ENCODE peak calls at places on chromosomes 1 and 21, in ten cellular contexts. R, M, B, P, W, G, V, H, E and C are unnamed samples.

GRCh38 chr21:46095106-46095719 is 2.7 kb upstream of the COL6A2 start:
- DNase-seq in R (no peak), M (no peak), B (no peak), P (no peak), W (no peak), G (no peak), V (no peak), H (no peak), E (no peak), C (peak)

GRCh38 chr1:223197923-223198627 is 55.0 kb upstream of the TLR5 start:
- DNase-seq in R (no peak), M (no peak), B (no peak), P (no peak), W (no peak), G (no peak), V (no peak), H (no peak), E (no peak), C (no peak)

GRCh38 chr1:224431726-224432125 is 2.9 kb downstream of the WDR26 start:
- DNase-seq in R (no peak), M (no peak), B (no peak), P (no peak), W (no peak), G (no peak), V (no peak), H (no peak), E (no peak), C (no peak)

GRCh38 chr1:12053752-12054548 is 9.2 kb upstream of the TNFRSF8 start:
- DNase-seq in R (peak), M (no peak), B (no peak), P (no peak), W (no peak), G (no peak), V (no peak), H (no peak), E (no peak), C (no peak)

GRCh38 chr1:152347116-152347728 is 12.6 kb downstream of the FLG2 start:
- DNase-seq in R (peak), M (peak), B (peak), P (peak), W (peak), G (peak), V (peak), H (no peak), E (peak), C (no peak)

GRCh38 chr1:229002037-229002436 is 266.8 kb downstream of the RHOU start:
- DNase-seq in R (no peak), M (no peak), B (no peak), P (no peak), W (no peak), G (no peak), V (no peak), H (no peak), E (no peak), C (no peak)

GRCh38 chr21:43834146-43834905 is 30.7 kb upstream of the AGPAT3 start:
- DNase-seq in R (no peak), M (no peak), B (no peak), P (no peak), W (no peak), G (no peak), V (no peak), H (no peak), E (no peak), C (no peak)

GRCh38 chr1:175889044-175889443 is 145.6 kb upstream of the TNR start:
- DNase-seq in R (peak), M (peak), B (no peak), P (no peak), W (no peak), G (no peak), V (peak), H (no peak), E (no peak), C (no peak)

GRCh38 chr1:93614550-93615200 is 67.0 kb downstream of the BCAR3 start:
- DNase-seq in R (no peak), M (no peak), B (no peak), P (no peak), W (no peak), G (no peak), V (no peak), H (no peak), E (no peak), C (peak)

GRCh38 chr1:86972262-86972661 is 57.8 kb downstream of the HS2ST1 start:
- DNase-seq in R (no peak), M (no peak), B (no peak), P (no peak), W (no peak), G (no peak), V (no peak), H (no peak), E (no peak), C (peak)

GRCh38 chr1:7898962-7899361 is 41.7 kb downstream of the TNFRSF9 start:
- DNase-seq in R (no peak), M (no peak), B (no peak), P (no peak), W (no peak), G (no peak), V (no peak), H (no peak), E (no peak), C (no peak)

GRCh38 chr21:41080485-41080884 is 87.5 kb upstream of the BACE2 start:
- DNase-seq in R (no peak), M (no peak), B (no peak), P (no peak), W (no peak), G (no peak), V (no peak), H (no peak), E (no peak), C (no peak)

GRCh38 chr1:224623310-224623714 is 7.2 kb downstream of the CNIH3 start:
- DNase-seq in R (peak), M (peak), B (peak), P (no peak), W (no peak), G (no peak), V (peak), H (no peak), E (peak), C (no peak)

GRCh38 chr1:24080131-24080530 is 31.8 kb downstream of the MYOM3 start:
- DNase-seq in R (no peak), M (no peak), B (no peak), P (no peak), W (no peak), G (no peak), V (no peak), H (no peak), E (no peak), C (no peak)

GRCh38 chr1:156661932-156662587 is 15.1 kb downstream of the NES start:
- DNase-seq in R (peak), M (peak), B (peak), P (no peak), W (no peak), G (no peak), V (peak), H (no peak), E (no peak), C (no peak)

GRCh38 chr1:226100436-226101347 is 38.2 kb downstream of the H3-3A start:
- DNase-seq in R (peak), M (peak), B (no peak), P (peak), W (peak), G (no peak), V (peak), H (peak), E (peak), C (peak)

GRCh38 chr21:30714436-30714835 is 4.1 kb downstream of the KRTAP21-3 start:
- DNase-seq in R (no peak), M (no peak), B (no peak), P (no peak), W (no peak), G (no peak), V (no peak), H (no peak), E (no peak), C (no peak)

GRCh38 chr1:37498872-37499617 is 15.5 kb downstream of the MEAF6 start:
- DNase-seq in R (peak), M (peak), B (peak), P (no peak), W (no peak), G (no peak), V (peak), H (no peak), E (peak), C (peak)

GRCh38 chr1:52727114-52727586 is 897 bp downstream of the ZYG11B start:
- DNase-seq in R (no peak), M (peak), B (peak), P (peak), W (no peak), G (no peak), V (peak), H (no peak), E (no peak), C (peak)

GRCh38 chr21:25735895-25736597 is 1.3 kb downstream of the GABPA start:
- DNase-seq in R (peak), M (peak), B (peak), P (no peak), W (no peak), G (no peak), V (peak), H (no peak), E (peak), C (no peak)

GRCh38 chr1:205630241-205630640 is 1.6 kb downstream of the ELK4 start:
- DNase-seq in R (peak), M (peak), B (no peak), P (no peak), W (no peak), G (no peak), V (peak), H (no peak), E (peak), C (no peak)

GRCh38 chr1:54874079-54874830 is 12.7 kb downstream of the DHCR24 start:
- DNase-seq in R (peak), M (no peak), B (no peak), P (no peak), W (no peak), G (no peak), V (peak), H (no peak), E (no peak), C (no peak)

GRCh38 chr21:36917487-36918158 is 48.8 kb downstream of the HLCS start:
- DNase-seq in R (peak), M (peak), B (peak), P (no peak), W (no peak), G (no peak), V (peak), H (no peak), E (peak), C (peak)

GRCh38 chr1:53731779-53732305 is 7.1 kb downstream of the GLIS1 start:
- DNase-seq in R (peak), M (peak), B (no peak), P (no peak), W (no peak), G (no peak), V (peak), H (no peak), E (peak), C (no peak)

GRCh38 chr1:48652334-48652733 is 124.4 kb downstream of the BEND5 start:
- DNase-seq in R (no peak), M (no peak), B (no peak), P (no peak), W (no peak), G (no peak), V (no peak), H (no peak), E (no peak), C (no peak)

GRCh38 chr21:31265293-31265692 is 78.8 kb downstream of the TIAM1 start:
- DNase-seq in R (no peak), M (no peak), B (no peak), P (no peak), W (no peak), G (no peak), V (no peak), H (no peak), E (no peak), C (no peak)

GRCh38 chr1:2375246-2375922 is 16.0 kb downstream of the MORN1 start:
- DNase-seq in R (no peak), M (no peak), B (no peak), P (no peak), W (no peak), G (no peak), V (no peak), H (peak), E (no peak), C (no peak)

GRCh38 chr1:196667131-196667530 is 15.3 kb downstream of the CFH start:
- DNase-seq in R (no peak), M (no peak), B (no peak), P (no peak), W (no peak), G (no peak), V (no peak), H (no peak), E (no peak), C (no peak)

GRCh38 chr21:38365521-38365920 is 108.7 kb downstream of the KCNJ15 start:
- DNase-seq in R (no peak), M (no peak), B (no peak), P (no peak), W (no peak), G (no peak), V (no peak), H (no peak), E (no peak), C (no peak)

GRCh38 chr1:117346206-117346928 is 20.9 kb upstream of the MAN1A2 start:
- DNase-seq in R (peak), M (no peak), B (no peak), P (no peak), W (no peak), G (no peak), V (peak), H (no peak), E (peak), C (no peak)

GRCh38 chr21:46081022-46081861 is 16.7 kb upstream of the COL6A2 start:
- DNase-seq in R (no peak), M (peak), B (no peak), P (no peak), W (no peak), G (no peak), V (no peak), H (peak), E (no peak), C (peak)

GRCh38 chr1:52054496-52055065 is 410 bp downstream of the TXNDC12 start:
- DNase-seq in R (no peak), M (no peak), B (no peak), P (no peak), W (no peak), G (no peak), V (no peak), H (no peak), E (no peak), C (no peak)

GRCh38 chr1:235888119-235888643 is 21.5 kb upstream of the LYST start:
- DNase-seq in R (no peak), M (no peak), B (no peak), P (peak), W (peak), G (no peak), V (no peak), H (no peak), E (no peak), C (no peak)

GRCh38 chr1:34379911-34380310 is 203.2 kb downstream of the C1orf94 start:
- DNase-seq in R (no peak), M (no peak), B (peak), P (no peak), W (no peak), G (no peak), V (no peak), H (no peak), E (peak), C (no peak)

GRCh38 chr1:204788470-204788869 is 82.2 kb upstream of the NFASC start:
- DNase-seq in R (no peak), M (no peak), B (no peak), P (no peak), W (no peak), G (no peak), V (no peak), H (no peak), E (no peak), C (no peak)

GRCh38 chr1:30631700-30632099 is 91.7 kb downstream of the MATN1 start:
- DNase-seq in R (no peak), M (no peak), B (no peak), P (no peak), W (no peak), G (no peak), V (no peak), H (no peak), E (no peak), C (no peak)

GRCh38 chr1:5389101-5389885 is 602.9 kb downstream of the NPHP4 start:
- DNase-seq in R (no peak), M (no peak), B (no peak), P (peak), W (peak), G (no peak), V (no peak), H (no peak), E (no peak), C (no peak)

GRCh38 chr21:32977216-32977615 is 48.5 kb upstream of the OLIG2 start:
- DNase-seq in R (no peak), M (no peak), B (no peak), P (no peak), W (no peak), G (no peak), V (no peak), H (no peak), E (no peak), C (no peak)

GRCh38 chr1:12173631-12174121 is 6.9 kb downstream of the TNFRSF1B start:
- DNase-seq in R (peak), M (no peak), B (no peak), P (peak), W (peak), G (no peak), V (no peak), H (peak), E (no peak), C (peak)